ENCODE peak calls at places on chromosomes 7 and 10, in ten cellular contexts. S is sigmoid colon; L is putamen; C is colonic mucosa; D is SHP77 treated with DMSO at 0.1 percent for 48 hours; N is T-helper 2 cell; B is cardiac fibroblast; A is activated CD8-positive, alpha-beta memory T cell treated with anti-CD3 and anti-CD28 coated beads, Interleukin-2, amount 10 ng/mL, durations not matched to agents 7 days and 5 days; W is RKO; E is heart right ventricle. Q is an unnamed sample.

GRCh38 chr7:151125459-151125834 is 39.2 kb downstream of the AGAP3 start:
- DNase-seq in D (no peak), A (no peak), L (no peak), E (peak), W (no peak), N (no peak), C (peak), S (no peak), B (no peak), Q (no peak)

GRCh38 chr10:127945335-127945734 is 38.4 kb downstream of the PTPRE start:
- DNase-seq in B (peak), E (peak), W (peak), D (no peak), L (no peak), A (no peak), C (peak), N (no peak), S (no peak), Q (peak)

GRCh38 chr10:102645388-102645740 is 1.1 kb downstream of the TRIM8 start:
- DNase-seq in C (peak), L (peak), A (peak), E (peak), S (peak), D (no peak), W (peak), B (no peak), N (no peak), Q (no peak)

GRCh38 chr10:49419005-49419404 is 23.1 kb upstream of the DRGX start:
- DNase-seq in B (no peak), D (no peak), A (no peak), S (no peak), L (no peak), C (no peak), W (no peak), N (no peak), E (no peak), Q (no peak)

GRCh38 chr7:90570373-90570959 is 25.7 kb upstream of the CDK14 start:
- DNase-seq in B (no peak), N (no peak), A (no peak), C (no peak), S (no peak), L (no peak), W (no peak), E (no peak), D (no peak), Q (peak)

GRCh38 chr7:129376076-129376777 is 58.0 kb upstream of the STRIP2 start:
- DNase-seq in E (peak), B (peak), D (peak), C (peak), L (no peak), W (peak), A (peak), S (no peak), N (no peak), Q (peak)

GRCh38 chr10:45224219-45224841 is 91.1 kb downstream of the OR13A1 start:
- DNase-seq in C (peak), B (no peak), D (no peak), W (no peak), N (no peak), L (no peak), S (no peak), E (no peak), A (no peak), Q (no peak)

GRCh38 chr7:479115-479947 is 40.3 kb downstream of the PDGFA start:
- DNase-seq in A (no peak), W (peak), B (no peak), D (no peak), C (no peak), N (no peak), S (peak), E (no peak), L (no peak), Q (no peak)

GRCh38 chr7:35286422-35286821 is 32.5 kb upstream of the TBX20 start:
- DNase-seq in B (peak), W (peak), C (no peak), S (no peak), N (no peak), A (no peak), L (no peak), D (no peak), E (no peak), Q (peak)

GRCh38 chr7:143049380-143049779 is 2.8 kb upstream of the OR6V1 start:
- DNase-seq in A (no peak), N (no peak), B (no peak), S (no peak), C (no peak), E (peak), W (no peak), L (no peak), D (no peak), Q (no peak)

GRCh38 chr7:100437150-100438100 is 1.1 kb upstream of the PPP1R35 start:
- DNase-seq in L (no peak), D (no peak), E (no peak), W (no peak), B (no peak), S (peak), N (no peak), C (no peak), A (no peak), Q (no peak)

GRCh38 chr10:24519950-24520349 is 203.7 kb downstream of the ARHGAP21 start:
- DNase-seq in W (no peak), C (no peak), L (no peak), A (peak), B (no peak), E (no peak), D (no peak), N (no peak), S (no peak), Q (no peak)

GRCh38 chr7:108650487-108650886 is 80.8 kb downstream of the DNAJB9 start:
- DNase-seq in A (no peak), C (no peak), N (no peak), D (peak), B (peak), S (no peak), E (no peak), L (no peak), W (peak), Q (peak)

GRCh38 chr7:93373537-93373936 is 141.4 kb downstream of the VPS50 start:
- DNase-seq in L (no peak), W (no peak), B (no peak), S (no peak), C (no peak), E (no peak), A (no peak), D (no peak), N (no peak), Q (no peak)

GRCh38 chr10:95756061-95756751 is at the start of gene ENTPD1:
- DNase-seq in D (no peak), B (peak), L (peak), C (peak), E (peak), W (no peak), S (no peak), N (no peak), A (peak), Q (peak)

GRCh38 chr10:98249134-98249533 is 18.9 kb downstream of the LOXL4 start:
- DNase-seq in L (no peak), A (no peak), W (no peak), C (no peak), B (no peak), D (no peak), E (no peak), S (no peak), N (no peak), Q (no peak)

GRCh38 chr7:127474457-127474856 is 81.9 kb upstream of the ZNF800 start:
- DNase-seq in E (no peak), S (no peak), W (peak), D (no peak), C (no peak), B (no peak), L (no peak), A (no peak), N (no peak), Q (peak)

GRCh38 chr10:49831352-49832040 is 69.4 kb upstream of the OGDHL start:
- DNase-seq in B (peak), N (no peak), S (no peak), A (no peak), L (no peak), W (no peak), E (no peak), C (no peak), D (no peak), Q (peak)

GRCh38 chr7:128697301-128697905 is 25.3 kb downstream of the GARIN1A start:
- DNase-seq in A (peak), L (no peak), B (peak), E (no peak), C (peak), W (no peak), D (no peak), N (peak), S (peak), Q (peak)

GRCh38 chr10:102401735-102402511 is 6.4 kb downstream of the NFKB2 start:
- DNase-seq in S (peak), N (no peak), E (no peak), W (no peak), C (no peak), A (no peak), L (no peak), B (peak), D (no peak), Q (peak)

GRCh38 chr7:147510913-147511312 is 1079.7 kb upstream of the C7orf33 start:
- DNase-seq in B (peak), C (no peak), W (peak), E (no peak), D (no peak), S (no peak), N (no peak), A (no peak), L (no peak), Q (peak)

GRCh38 chr7:10918093-10918590 is 55.5 kb upstream of the PHF14 start:
- DNase-seq in C (no peak), D (no peak), E (no peak), B (no peak), S (no peak), A (no peak), W (no peak), L (no peak), N (no peak), Q (no peak)

GRCh38 chr7:136071106-136071505 is 93.9 kb upstream of the MTPN start:
- DNase-seq in C (no peak), W (no peak), L (no peak), S (no peak), B (no peak), A (no peak), E (no peak), N (no peak), D (no peak), Q (no peak)

GRCh38 chr10:33240931-33241330 is 93.5 kb downstream of the NRP1 start:
- DNase-seq in C (no peak), N (no peak), S (no peak), A (no peak), B (peak), D (no peak), E (no peak), W (no peak), L (no peak), Q (peak)

GRCh38 chr10:47025540-47026300 is 114.5 kb downstream of the PTPN20 start:
- DNase-seq in L (no peak), S (peak), A (peak), E (peak), B (peak), C (no peak), N (no peak), D (no peak), W (no peak), Q (peak)

GRCh38 chr7:29038463-29038862 is 80.3 kb upstream of the TRIL start:
- DNase-seq in A (no peak), E (no peak), D (no peak), N (no peak), C (no peak), B (peak), W (no peak), S (no peak), L (no peak), Q (peak)

GRCh38 chr7:8131694-8132605 is 130.0 kb downstream of the ICA1 start:
- DNase-seq in W (no peak), C (no peak), E (no peak), L (no peak), N (no peak), D (no peak), B (no peak), S (no peak), A (peak), Q (no peak)

GRCh38 chr10:75652136-75652535 is 220.7 kb downstream of the LRMDA start:
- DNase-seq in E (no peak), W (no peak), D (no peak), L (no peak), B (peak), N (no peak), C (no peak), A (no peak), S (no peak), Q (no peak)

GRCh38 chr10:30687698-30688213 is 58.2 kb upstream of the LYZL2 start:
- DNase-seq in N (peak), C (peak), W (peak), D (peak), A (peak), L (peak), S (peak), E (peak), B (peak), Q (peak)

GRCh38 chr7:27952393-27953290 is 212.7 kb downstream of the TAX1BP1 start:
- DNase-seq in L (no peak), B (peak), C (no peak), A (no peak), W (no peak), N (no peak), S (no peak), D (no peak), E (no peak), Q (peak)

GRCh38 chr10:74118794-74119193 is 31.8 kb downstream of the AP3M1 start:
- DNase-seq in S (no peak), D (no peak), A (no peak), N (no peak), L (no peak), C (peak), E (no peak), B (no peak), W (no peak), Q (peak)

GRCh38 chr10:34339816-34340553 is 475.1 kb downstream of the PARD3 start:
- DNase-seq in L (no peak), E (no peak), S (no peak), D (no peak), W (no peak), A (no peak), B (no peak), C (no peak), N (no peak), Q (no peak)

GRCh38 chr10:14584643-14585042 is 190.1 kb downstream of the FAM107B start:
- DNase-seq in W (no peak), B (no peak), C (no peak), L (no peak), A (peak), N (no peak), S (no peak), E (no peak), D (no peak), Q (no peak)

GRCh38 chr7:17158261-17158660 is 140.2 kb upstream of the AHR start:
- DNase-seq in L (no peak), B (no peak), A (no peak), W (no peak), C (no peak), D (no peak), S (no peak), E (no peak), N (no peak), Q (no peak)